ENCODE peak calls at places on chromosome 1, in ten cellular contexts. I is adrenal gland, K is sigmoid colon, E is uterus, F is HepG2, J is K562, X is HCT116, G is ovary, L is GM12891, D is IMR-90. W is an unnamed sample.

GRCh38 chr1:234875953-234876814 is 252.5 kb downstream of the TOMM20 start:
- DNase-seq in I (peak; percentile 93), K (peak; percentile 59), E (no peak), F (peak; percentile 98), J (peak; percentile 94), X (no peak), G (no peak), L (peak; percentile 44), D (peak; percentile 51), W (no peak)

GRCh38 chr1:164885311-164885710 is 326.3 kb downstream of the PBX1 start:
- DNase-seq in I (no peak), K (no peak), E (no peak), F (no peak), J (no peak), X (no peak), G (no peak), L (no peak), D (no peak), W (no peak)

GRCh38 chr1:47709302-47710074 is 271.6 kb downstream of the FOXD2 start:
- DNase-seq in I (no peak), K (no peak), E (no peak), F (no peak), J (peak; percentile 49), X (no peak), G (no peak), L (peak; percentile 65), D (no peak), W (no peak)

GRCh38 chr1:38075191-38075590 is 28.6 kb upstream of the POU3F1 start:
- DNase-seq in I (no peak), K (no peak), E (no peak), F (no peak), J (no peak), X (no peak), G (no peak), L (no peak), D (no peak), W (no peak)

GRCh38 chr1:19606817-19607706 is 37.0 kb upstream of the NBL1 start:
- DNase-seq in I (no peak), K (no peak), E (no peak), F (no peak), J (no peak), X (no peak), G (no peak), L (no peak), D (peak; percentile 8), W (no peak)

GRCh38 chr1:100462291-100463040 is 75.5 kb upstream of the GPR88 start:
- DNase-seq in I (no peak), K (no peak), E (no peak), F (no peak), J (no peak), X (no peak), G (no peak), L (no peak), D (no peak), W (no peak)

GRCh38 chr1:230261918-230262650 is 164.0 kb downstream of the PGBD5 start:
- DNase-seq in I (no peak), K (no peak), E (no peak), F (no peak), J (no peak), X (no peak), G (no peak), L (no peak), D (no peak), W (no peak)

GRCh38 chr1:194268839-194269238 is 1082.4 kb upstream of the B3GALT2 start:
- DNase-seq in I (no peak), K (no peak), E (no peak), F (no peak), J (no peak), X (no peak), G (no peak), L (no peak), D (peak; percentile 54), W (no peak)

GRCh38 chr1:110135268-110136065 is 14.8 kb upstream of the SLC6A17 start:
- DNase-seq in I (no peak), K (no peak), E (no peak), F (no peak), J (no peak), X (no peak), G (no peak), L (no peak), D (no peak), W (no peak)

GRCh38 chr1:44799770-44800584 is at the start of gene PLK3:
- DNase-seq in I (peak; percentile 98), K (peak; percentile 99), E (peak; percentile 99), F (peak; percentile 92), J (peak; percentile 93), X (peak; percentile 96), G (peak; percentile 98), L (peak; percentile 96), D (peak; percentile 98), W (peak; percentile 87)
- TF ChIP-seq POLR2A in I (peak; percentile 98), K (peak; percentile 30), E (peak; percentile 98), F (no peak), J (peak; percentile 91), X (peak; percentile 97), G (peak; percentile 97), L (peak; percentile 85), D (peak; percentile 99), W (peak; percentile 98)

DNA sequence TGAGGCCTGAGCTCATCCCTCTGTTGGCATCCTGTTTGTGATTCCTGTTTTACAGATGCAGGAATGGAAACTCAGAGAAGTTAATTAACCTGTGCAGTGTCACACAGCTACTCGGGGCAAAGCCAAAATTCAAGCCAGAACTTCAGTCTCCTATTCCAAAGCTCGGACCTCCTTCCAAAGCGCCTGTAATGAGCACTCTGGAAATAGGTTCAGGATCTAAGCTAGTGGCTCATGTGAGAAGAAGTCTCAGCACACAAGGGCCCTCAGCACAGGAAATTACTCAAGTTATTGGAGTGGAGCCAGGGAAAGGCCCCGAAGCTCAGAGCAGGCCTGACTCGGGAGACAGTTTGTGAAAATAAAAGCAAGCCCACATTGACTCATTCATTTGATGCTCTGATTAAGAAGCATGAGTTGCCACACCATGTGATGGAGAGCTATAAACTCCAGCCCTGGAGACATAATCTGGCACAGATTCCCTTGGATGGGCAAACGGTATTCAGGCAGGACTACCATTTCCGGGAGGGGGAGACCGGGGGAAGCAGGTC is 50.6 kb upstream of the LYST start:
- DNase-seq in I (peak; percentile 88), K (peak; percentile 91), E (peak; percentile 73), F (no peak), J (no peak), X (peak; percentile 88), G (peak; percentile 57), L (peak; percentile 37), D (peak; percentile 99), W (peak; percentile 66)
- TF ChIP-seq POLR2A in I (no peak), K (no peak), E (no peak), F (no peak), J (no peak), X (no peak), G (no peak), L (no peak), D (no peak), W (no peak)

GRCh38 chr1:3352084-3352951 is 102.1 kb upstream of the ARHGEF16 start:
- DNase-seq in I (peak; percentile 54), K (peak; percentile 92), E (peak; percentile 79), F (no peak), J (no peak), X (no peak), G (peak; percentile 80), L (no peak), D (peak; percentile 18), W (peak; percentile 63)
- TF ChIP-seq POLR2A in I (peak; percentile 47), K (peak; percentile 43), E (peak; percentile 32), F (no peak), J (no peak), X (no peak), G (peak; percentile 49), L (no peak), D (no peak), W (no peak)

GRCh38 chr1:192808588-192809285 is at the start of gene RGS2:
- DNase-seq in I (peak; percentile 95), K (peak; percentile 98), E (peak; percentile 94), F (peak; percentile 66), J (peak; percentile 98), X (peak; percentile 77), G (peak; percentile 92), L (peak; percentile 68), D (peak; percentile 95), W (peak; percentile 81)

GRCh38 chr1:192811594-192812239 is 2.9 kb downstream of the RGS2 start:
- DNase-seq in I (no peak), K (no peak), E (no peak), F (no peak), J (no peak), X (no peak), G (no peak), L (no peak), D (peak; percentile 5), W (no peak)

GRCh38 chr1:192807968-192808587 is 761 bp upstream of the RGS2 start:
- DNase-seq in I (no peak), K (no peak), E (no peak), F (no peak), J (no peak), X (no peak), G (no peak), L (no peak), D (peak; percentile 71), W (no peak)

GRCh38 chr1:192810253-192810880 is 1.5 kb downstream of the RGS2 start:
- DNase-seq in I (peak; percentile 49), K (peak; percentile 73), E (no peak), F (no peak), J (no peak), X (no peak), G (no peak), L (no peak), D (peak; percentile 82), W (no peak)

GRCh38 chr1:192809286-192810252 is 730 bp downstream of the RGS2 start:
- DNase-seq in I (peak; percentile 44), K (peak; percentile 72), E (no peak), F (no peak), J (peak; percentile 18), X (no peak), G (peak; percentile 25), L (no peak), D (peak; percentile 65), W (no peak)
- TF ChIP-seq POLR2A in I (no peak), K (no peak), E (no peak), F (no peak), J (no peak), X (no peak), G (no peak), L (no peak), D (peak; percentile 1), W (no peak)

W was measured in H54.